ENCODE peak calls at places on chromosome 2, in eight cellular contexts. E, X, R, Z, K, M, B and N are unnamed samples.

GRCh38 chr2:8370258-8370802 is 311.5 kb upstream of the ID2 start:
- DNase-seq in E (no peak), X (no peak), R (no peak), Z (no peak), K (no peak), M (no peak), B (no peak), N (no peak)

GRCh38 chr2:173232956-173233744 is 121.5 kb upstream of the CDCA7 start:
- DNase-seq in E (no peak), X (peak; percentile 73), R (no peak), Z (no peak), K (peak; percentile 62), M (no peak), B (no peak), N (peak; percentile 5)

GRCh38 chr2:70992945-70993688 is 1.6 kb downstream of the TEX261 start:
- DNase-seq in E (no peak), X (no peak), R (no peak), Z (no peak), K (no peak), M (no peak), B (no peak), N (no peak)

GRCh38 chr2:60530660-60531276 is 22.7 kb downstream of the BCL11A start:
- DNase-seq in E (no peak), X (peak; percentile 67), R (peak; percentile 86), Z (no peak), K (peak; percentile 44), M (peak; percentile 89), B (no peak), N (no peak)

GRCh38 chr2:26816893-26817292 is 31.0 kb downstream of the CENPA start:
- DNase-seq in E (no peak), X (no peak), R (no peak), Z (no peak), K (no peak), M (no peak), B (no peak), N (no peak)

GRCh38 chr2:2333076-2333475 is 2.0 kb upstream of the MYT1L start:
- DNase-seq in E (no peak), X (no peak), R (no peak), Z (no peak), K (no peak), M (no peak), B (peak; percentile 9), N (no peak)

GRCh38 chr2:65030481-65030880 is 25.7 kb upstream of the CEP68 start:
- DNase-seq in E (no peak), X (no peak), R (no peak), Z (no peak), K (no peak), M (no peak), B (no peak), N (no peak)

GRCh38 chr2:26569216-26570082 is 71.7 kb downstream of the CIB4 start:
- DNase-seq in E (no peak), X (no peak), R (peak; percentile 32), Z (peak; percentile 29), K (no peak), M (no peak), B (no peak), N (no peak)

GRCh38 chr2:185208261-185208660 is 530.3 kb upstream of the FSIP2 start:
- DNase-seq in E (peak; percentile 18), X (peak; percentile 34), R (no peak), Z (no peak), K (peak; percentile 50), M (peak; percentile 56), B (peak; percentile 17), N (no peak)

DNA sequence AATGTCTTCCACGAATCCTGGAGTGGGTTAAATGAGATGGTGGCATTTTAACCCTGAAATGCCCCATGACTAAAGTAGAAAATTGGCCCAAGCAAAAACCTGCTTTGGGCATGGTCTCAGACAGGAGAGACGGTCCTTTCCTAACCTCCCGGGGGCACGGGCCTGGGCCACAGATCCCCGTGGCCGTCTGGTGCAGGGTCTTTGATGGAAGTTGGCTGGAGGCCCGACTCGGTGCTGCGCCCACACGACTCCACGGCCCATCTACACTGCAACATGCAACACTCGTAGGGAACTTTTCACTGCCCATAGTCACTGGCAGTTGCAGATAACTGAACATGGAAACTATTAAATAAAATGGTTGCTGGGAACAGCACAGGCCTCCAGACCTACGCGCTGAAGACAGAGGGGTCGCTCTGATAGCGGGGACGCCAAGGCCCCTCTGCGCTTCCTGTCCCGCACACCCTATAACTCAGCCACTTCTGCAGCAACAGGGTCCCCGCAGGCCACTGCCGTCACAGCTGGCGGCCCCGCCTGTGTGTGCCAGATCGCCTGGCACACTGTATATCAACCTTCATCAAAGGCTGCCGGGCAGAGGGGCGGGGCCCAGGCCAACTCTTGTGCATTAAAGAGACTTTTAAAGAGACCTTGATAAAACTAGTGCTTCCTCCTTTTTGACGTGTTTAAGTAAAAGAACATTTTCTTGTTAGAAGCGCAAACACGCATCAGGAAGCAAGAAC is 214.1 kb downstream of the TWIST2 start:
- DNase-seq in E (no peak), X (no peak), R (no peak), Z (no peak), K (no peak), M (no peak), B (no peak), N (no peak)
- TF ChIP-seq CTCF in E (no peak), X (no peak), R (no peak), Z (no peak), K (no peak), M (no peak), B (no peak), N (no peak)

GRCh38 chr2:74939919-74940812 is 18.3 kb upstream of the POLE4 start:
- DNase-seq in E (no peak), X (no peak), R (no peak), Z (no peak), K (no peak), M (no peak), B (no peak), N (no peak)

GRCh38 chr2:74942263-74942662 is 16.2 kb upstream of the POLE4 start:
- DNase-seq in E (no peak), X (no peak), R (no peak), Z (no peak), K (no peak), M (no peak), B (no peak), N (no peak)

GRCh38 chr2:74938264-74938663 is 20.2 kb upstream of the POLE4 start:
- DNase-seq in E (no peak), X (no peak), R (no peak), Z (no peak), K (no peak), M (no peak), B (no peak), N (no peak)

GRCh38 chr2:74944987-74945782 is 13.3 kb upstream of the POLE4 start:
- DNase-seq in E (no peak), X (peak; percentile 80), R (no peak), Z (no peak), K (peak; percentile 29), M (no peak), B (no peak), N (peak; percentile 40)

GRCh38 chr2:74941284-74941683 is 17.2 kb upstream of the POLE4 start:
- DNase-seq in E (no peak), X (no peak), R (no peak), Z (no peak), K (no peak), M (no peak), B (no peak), N (no peak)
- H3K4me3 ChIP-seq in E (no peak overlapping the region), X (no peak overlapping the region), R (no peak overlapping the region), Z (no peak overlapping the region), K (no peak overlapping the region), M (no peak overlapping the region), B (no peak overlapping the region), N (no peak overlapping the region)

GRCh38 chr2:159968282-159968900 is 94.0 kb downstream of the PLA2R1 start:
- DNase-seq in E (no peak), X (peak; percentile 39), R (no peak), Z (no peak), K (peak; percentile 28), M (peak; percentile 20), B (peak; percentile 41), N (peak; percentile 61)
- TF ChIP-seq CTCF in E (peak; percentile 63), X (peak; percentile 72), R (peak; percentile 25), Z (peak; percentile 49), K (peak; percentile 60), M (no peak), B (peak; percentile 70), N (peak; percentile 57)

DNA sequence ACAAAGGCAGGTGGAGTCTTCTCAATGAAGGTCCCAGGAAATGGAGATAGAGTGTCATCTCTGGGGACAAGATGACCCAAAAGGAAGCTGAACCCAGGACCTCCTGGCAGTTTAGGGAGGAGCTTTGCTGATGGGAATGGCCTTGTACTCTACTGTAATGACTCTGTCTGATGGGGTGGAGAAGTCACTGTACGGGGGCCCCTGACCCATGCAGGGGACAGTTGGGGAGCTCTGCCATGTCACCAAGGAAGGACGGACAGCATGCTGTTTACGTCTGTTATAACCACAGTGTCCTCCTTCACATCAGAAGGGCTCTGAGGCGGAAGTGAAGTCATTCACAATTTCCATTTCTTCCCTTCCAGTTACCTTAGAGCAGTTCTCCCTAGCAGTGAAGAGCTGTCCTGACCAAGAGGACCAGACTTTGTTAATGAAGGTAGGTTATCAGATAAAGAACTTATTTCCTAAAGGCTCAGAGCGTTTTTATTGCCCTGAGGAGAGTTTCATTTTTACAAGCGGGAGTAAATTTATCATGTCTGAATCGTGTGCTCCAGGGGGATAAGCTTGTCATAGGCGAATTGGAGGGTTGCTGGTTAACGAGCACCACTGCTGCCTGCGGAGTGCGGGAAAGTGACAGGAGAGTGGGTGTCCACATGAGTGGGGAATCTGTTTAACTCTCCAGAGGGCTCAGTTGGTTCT is 71.7 kb upstream of the BCL2L11 start:
- DNase-seq in E (no peak), X (no peak), R (no peak), Z (no peak), K (no peak), M (no peak), B (no peak), N (no peak)
- H3K4me3 ChIP-seq in E (no peak overlapping the region), X (no peak overlapping the region), R (no peak overlapping the region), Z (no peak overlapping the region), K (no peak overlapping the region), M (no peak overlapping the region), B (no peak overlapping the region), N (no peak overlapping the region)

GRCh38 chr2:4354678-4355077 is 651.3 kb downstream of the DCDC2C start:
- DNase-seq in E (no peak), X (no peak), R (no peak), Z (no peak), K (no peak), M (peak; percentile 34), B (peak; percentile 39), N (no peak)
- TF ChIP-seq CTCF in E (peak; percentile 16), X (peak; percentile 26), R (no peak), Z (no peak), K (peak; percentile 17), M (peak; percentile 20), B (no peak), N (no peak)

GRCh38 chr2:176152350-176153181 is 1.2 kb downstream of the HOXD4 start:
- DNase-seq in E (no peak), X (peak; percentile 65), R (no peak), Z (no peak), K (no peak), M (no peak), B (no peak), N (no peak)

GRCh38 chr2:176155341-176156044 is 1.6 kb upstream of the HOXD3 start:
- DNase-seq in E (no peak), X (no peak), R (no peak), Z (no peak), K (no peak), M (no peak), B (no peak), N (no peak)

GRCh38 chr2:176156301-176156958 is 677 bp upstream of the HOXD3 start:
- DNase-seq in E (no peak), X (no peak), R (no peak), Z (no peak), K (no peak), M (no peak), B (no peak), N (no peak)

GRCh38 chr2:176156959-176157498 is at the start of gene HOXD3:
- DNase-seq in E (no peak), X (peak; percentile 69), R (no peak), Z (no peak), K (no peak), M (no peak), B (no peak), N (no peak)

GRCh38 chr2:176154853-176155252 is 2.3 kb upstream of the HOXD3 start:
- DNase-seq in E (no peak), X (no peak), R (no peak), Z (no peak), K (no peak), M (no peak), B (no peak), N (no peak)
- H3K4me3 ChIP-seq in E (peak overlapping the region; percentile 70), X (no peak overlapping the region), R (no peak overlapping the region), Z (no peak overlapping the region), K (no peak overlapping the region), M (no peak overlapping the region), B (no peak overlapping the region), N (no peak overlapping the region)